ENCODE peak calls at places on chromosomes 13 and 19, in nine cellular contexts. Z is T-helper 2 cell; P is spleen; C is midbrain; H is fibroblast of mammary gland; W is lung; U is stimulated activated CD4-positive, alpha-beta T cell treated with anti-CD3 and anti-CD28 coated beads, Interleukin-4, amount 100 ng/mL, for 1 hour; R is activated naive CD8-positive, alpha-beta T cell treated with anti-CD3 and anti-CD28 coated beads for 36 hours; K is tibial artery. M is an unnamed sample.
A peak's percentile ranks its signal among the peaks of the same experiment; 100 is the strongest.

GRCh38 chr13:76425930-76426329 is 460.3 kb downstream of the KCTD12 start:
- DNase-seq in Z (no peak), P (no peak), C (no peak), H (peak; percentile 95), W (no peak), U (no peak), R (no peak), K (no peak), M (no peak)

GRCh38 chr19:15332311-15332996 is at the start of gene BRD4:
- DNase-seq in Z (peak; percentile 70), P (peak; percentile 94), C (peak; percentile 44), H (peak; percentile 36), W (peak; percentile 65), U (peak; percentile 83), R (peak; percentile 89), K (peak; percentile 58), M (peak; percentile 76)

GRCh38 chr19:7376151-7376852 is 27.6 kb downstream of the ARHGEF18 start:
- DNase-seq in Z (no peak), P (no peak), C (no peak), H (no peak), W (no peak), U (no peak), R (no peak), K (no peak), M (no peak)

GRCh38 chr13:33845572-33846305 is 27.8 kb downstream of the RFC3 start:
- DNase-seq in Z (no peak), P (no peak), C (no peak), H (no peak), W (no peak), U (no peak), R (no peak), K (no peak), M (no peak)

GRCh38 chr19:23571175-23571574 is 115.8 kb downstream of the ZNF675 start:
- DNase-seq in Z (no peak), P (no peak), C (no peak), H (no peak), W (no peak), U (no peak), R (no peak), K (no peak), M (no peak)

GRCh38 chr13:87356314-87356713 is 314.9 kb upstream of the SLITRK5 start:
- DNase-seq in Z (no peak), P (peak; percentile 42), C (no peak), H (no peak), W (no peak), U (no peak), R (no peak), K (no peak), M (peak; percentile 35)

GRCh38 chr13:114044486-114044885 is 70.6 kb upstream of the C13orf46 start:
- DNase-seq in Z (no peak), P (no peak), C (no peak), H (peak; percentile 92), W (no peak), U (no peak), R (no peak), K (no peak), M (no peak)

GRCh38 chr13:107713314-107713713 is 502.0 kb downstream of the LIG4 start:
- DNase-seq in Z (no peak), P (no peak), C (no peak), H (no peak), W (no peak), U (no peak), R (no peak), K (no peak), M (no peak)

GRCh38 chr19:53461866-53462265 is 5.7 kb upstream of the ZNF813 start:
- DNase-seq in Z (no peak), P (no peak), C (no peak), H (peak; percentile 20), W (no peak), U (no peak), R (no peak), K (no peak), M (no peak)

GRCh38 chr19:3248728-3249315 is 24.4 kb downstream of the CELF5 start:
- DNase-seq in Z (no peak), P (no peak), C (no peak), H (no peak), W (no peak), U (no peak), R (no peak), K (no peak), M (no peak)

GRCh38 chr19:44908074-44908835 is 2.7 kb downstream of the APOE start:
- DNase-seq in Z (no peak), P (no peak), C (no peak), H (no peak), W (no peak), U (no peak), R (no peak), K (no peak), M (no peak)

GRCh38 chr13:23321534-23322241 is 111.8 kb downstream of the SACS start:
- DNase-seq in Z (no peak), P (no peak), C (no peak), H (peak; percentile 92), W (no peak), U (no peak), R (no peak), K (peak; percentile 64), M (peak; percentile 50)

GRCh38 chr13:97977376-97977705 is 23.9 kb downstream of the IPO5 start:
- DNase-seq in Z (no peak), P (no peak), C (no peak), H (peak; percentile 25), W (no peak), U (no peak), R (no peak), K (no peak), M (no peak)

GRCh38 chr13:113888701-113889330 is 24.9 kb upstream of the GAS6 start:
- DNase-seq in Z (no peak), P (no peak), C (no peak), H (no peak), W (no peak), U (no peak), R (no peak), K (no peak), M (no peak)

GRCh38 chr13:23741879-23742510 is 147.2 kb downstream of the MIPEP start:
- DNase-seq in Z (no peak), P (no peak), C (no peak), H (peak; percentile 15), W (no peak), U (no peak), R (no peak), K (no peak), M (no peak)

GRCh38 chr19:4140237-4140711 is 13.2 kb upstream of the CREB3L3 start:
- DNase-seq in Z (no peak), P (peak; percentile 77), C (peak; percentile 37), H (peak; percentile 74), W (no peak), U (no peak), R (no peak), K (no peak), M (peak; percentile 75)

GRCh38 chr19:708154-709141 is at the start of gene PALM:
- DNase-seq in Z (no peak), P (no peak), C (peak; percentile 35), H (no peak), W (no peak), U (no peak), R (no peak), K (no peak), M (peak; percentile 24)

GRCh38 chr13:27257648-27258253 is 6.4 kb downstream of the RPL21 start:
- DNase-seq in Z (no peak), P (no peak), C (no peak), H (no peak), W (no peak), U (no peak), R (no peak), K (no peak), M (no peak)

GRCh38 chr19:48401277-48401676 is 7.8 kb downstream of the GRIN2D start:
- DNase-seq in Z (no peak), P (no peak), C (no peak), H (no peak), W (no peak), U (no peak), R (no peak), K (no peak), M (no peak)

GRCh38 chr19:11234486-11235075 is 4.8 kb upstream of the ANGPTL8 start:
- DNase-seq in Z (no peak), P (no peak), C (no peak), H (no peak), W (no peak), U (no peak), R (no peak), K (no peak), M (no peak)

GRCh38 chr13:85093808-85094207 is 705.4 kb downstream of the SLITRK6 start:
- DNase-seq in Z (no peak), P (no peak), C (no peak), H (peak; percentile 6), W (no peak), U (no peak), R (no peak), K (no peak), M (no peak)

GRCh38 chr13:37640499-37640898 is 41.9 kb upstream of the POSTN start:
- DNase-seq in Z (no peak), P (no peak), C (peak; percentile 4), H (peak; percentile 81), W (no peak), U (no peak), R (no peak), K (no peak), M (no peak)

GRCh38 chr19:39846176-39846677 is at the start of gene FBL:
- DNase-seq in Z (peak; percentile 97), P (peak; percentile 99), C (peak; percentile 96), H (peak; percentile 85), W (peak; percentile 96), U (peak; percentile 99), R (peak; percentile 98), K (peak; percentile 93), M (peak; percentile 93)

GRCh38 chr19:474126-475078 is 13.6 kb upstream of the SHC2 start:
- DNase-seq in Z (no peak), P (peak; percentile 75), C (no peak), H (no peak), W (no peak), U (no peak), R (no peak), K (no peak), M (no peak)

GRCh38 chr13:29435125-29435911 is 160.2 kb downstream of the SLC7A1 start:
- DNase-seq in Z (no peak), P (no peak), C (no peak), H (peak; percentile 99), W (no peak), U (no peak), R (no peak), K (no peak), M (no peak)

M was measured in LoVo.